ENCODE peak calls at places on chromosomes 6 and 20, in six cellular contexts. D, R, A, K, J and T are unnamed samples.

GRCh38 chr6:129432738-129433137 is 277.2 kb downstream of the ARHGAP18 start:
- DNase-seq in D (no peak), R (no peak), A (no peak), K (no peak), J (peak), T (no peak)

GRCh38 chr20:46674253-46675083 is 14.8 kb downstream of the TP53RK start:
- DNase-seq in D (no peak), R (no peak), A (no peak), K (no peak), J (no peak), T (no peak)

GRCh38 chr20:10660661-10661060 is 13.1 kb downstream of the JAG1 start:
- DNase-seq in D (no peak), R (no peak), A (no peak), K (no peak), J (no peak), T (no peak)

GRCh38 chr6:1604347-1604990 is 5.2 kb upstream of the FOXC1 start:
- DNase-seq in D (peak), R (peak), A (peak), K (peak), J (peak), T (no peak)

GRCh38 chr6:148657053-148657452 is 89.8 kb upstream of the UST start:
- DNase-seq in D (no peak), R (no peak), A (no peak), K (no peak), J (no peak), T (no peak)

GRCh38 chr6:3965071-3965718 is 113.7 kb downstream of the FAM217A start:
- DNase-seq in D (no peak), R (no peak), A (no peak), K (peak), J (no peak), T (no peak)

GRCh38 chr6:149891259-149891658 is 6.7 kb downstream of the RAET1E start:
- DNase-seq in D (no peak), R (no peak), A (no peak), K (no peak), J (no peak), T (no peak)

GRCh38 chr6:50259903-50260302 is 210.2 kb upstream of the DEFB112 start:
- DNase-seq in D (no peak), R (no peak), A (no peak), K (no peak), J (no peak), T (no peak)

GRCh38 chr6:44176935-44177509 is 18.4 kb downstream of the CAPN11 start:
- DNase-seq in D (no peak), R (no peak), A (no peak), K (no peak), J (no peak), T (no peak)

GRCh38 chr6:163085861-163086562 is 328.5 kb upstream of the QKI start:
- DNase-seq in D (no peak), R (no peak), A (no peak), K (no peak), J (no peak), T (no peak)

GRCh38 chr20:4949833-4950178 is 51.5 kb downstream of the SLC23A2 start:
- DNase-seq in D (no peak), R (no peak), A (no peak), K (no peak), J (peak), T (no peak)

GRCh38 chr6:146788115-146788514 is 189.3 kb downstream of the ADGB start:
- DNase-seq in D (no peak), R (no peak), A (no peak), K (no peak), J (no peak), T (no peak)

GRCh38 chr20:46388201-46388836 is 18.1 kb downstream of the ELMO2 start:
- DNase-seq in D (no peak), R (no peak), A (no peak), K (no peak), J (no peak), T (no peak)

GRCh38 chr20:60884277-60884676 is 367.8 kb upstream of the CDH4 start:
- DNase-seq in D (no peak), R (no peak), A (no peak), K (no peak), J (no peak), T (no peak)

GRCh38 chr6:157233686-157234085 is 89.6 kb downstream of the TMEM242 start:
- DNase-seq in D (no peak), R (no peak), A (no peak), K (no peak), J (no peak), T (no peak)

GRCh38 chr6:148989585-148989984 is 242.8 kb downstream of the UST start:
- DNase-seq in D (no peak), R (no peak), A (no peak), K (no peak), J (no peak), T (no peak)

GRCh38 chr6:81451787-81452186 is 300.7 kb downstream of the TENT5A start:
- DNase-seq in D (no peak), R (no peak), A (no peak), K (peak), J (peak), T (peak)